ENCODE peak calls at places on chromosome 15, in eight cellular contexts. One of them, this sample, is unnamed. For H3K4me1, the result is how much of the 10 kb centered on the place peaks cover.

GRCh38 chr15:67992834-67993233 is 61.3 kb upstream of the PIAS1 start:
- DNase-seq in Panc1: no peak
- DNase-seq in psoas muscle: no peak
- DNase-seq in Peyer's patch: no peak
- DNase-seq in SJCRH30: no peak
- DNase-seq in sigmoid colon: no peak
- DNase-seq in cardiac muscle cell: no peak
- DNase-seq in uterus: no peak
- DNase-seq in this sample: no peak

GRCh38 chr15:66748320-66748779 is 46.3 kb downstream of the SMAD6 start:
- DNase-seq in uterus: no peak
- DNase-seq in psoas muscle: no peak
- DNase-seq in Panc1: no peak
- DNase-seq in SJCRH30: no peak
- DNase-seq in Peyer's patch: no peak
- DNase-seq in sigmoid colon: no peak
- DNase-seq in cardiac muscle cell: no peak
- DNase-seq in this sample: no peak

GRCh38 chr15:75367913-75368688 is at the start of gene MAN2C1:
- DNase-seq in cardiac muscle cell: peak
- DNase-seq in Peyer's patch: peak
- DNase-seq in psoas muscle: peak
- DNase-seq in sigmoid colon: peak
- DNase-seq in Panc1: peak
- DNase-seq in SJCRH30: peak
- DNase-seq in uterus: peak
- DNase-seq in this sample: peak

GRCh38 chr15:94584833-94585244 is 353.5 kb downstream of the MCTP2 start:
- DNase-seq in Peyer's patch: no peak
- DNase-seq in Panc1: no peak
- DNase-seq in psoas muscle: no peak
- DNase-seq in SJCRH30: no peak
- DNase-seq in cardiac muscle cell: no peak
- DNase-seq in sigmoid colon: no peak
- DNase-seq in uterus: peak
- DNase-seq in this sample: peak

GRCh38 chr15:63908281-63908680 is 74.5 kb upstream of the HERC1 start:
- DNase-seq in SJCRH30: no peak
- DNase-seq in sigmoid colon: no peak
- DNase-seq in Peyer's patch: no peak
- DNase-seq in cardiac muscle cell: no peak
- DNase-seq in Panc1: no peak
- DNase-seq in uterus: no peak
- DNase-seq in psoas muscle: no peak
- DNase-seq in this sample: no peak

GRCh38 chr15:56149071-56149470 is 94.6 kb downstream of the RFX7 start:
- DNase-seq in psoas muscle: no peak
- DNase-seq in Peyer's patch: no peak
- DNase-seq in cardiac muscle cell: no peak
- DNase-seq in sigmoid colon: no peak
- DNase-seq in SJCRH30: no peak
- DNase-seq in Panc1: no peak
- DNase-seq in uterus: no peak
- DNase-seq in this sample: no peak

GRCh38 chr15:80512729-80513670 is 108.8 kb downstream of the ARNT2 start:
- DNase-seq in psoas muscle: no peak
- DNase-seq in cardiac muscle cell: no peak
- DNase-seq in SJCRH30: no peak
- DNase-seq in Panc1: no peak
- DNase-seq in uterus: no peak
- DNase-seq in Peyer's patch: no peak
- DNase-seq in sigmoid colon: no peak
- DNase-seq in this sample: no peak

GRCh38 chr15:71781179-71781964 is 29.0 kb upstream of the NR2E3 start:
- DNase-seq in sigmoid colon: no peak
- DNase-seq in Peyer's patch: no peak
- DNase-seq in SJCRH30: no peak
- DNase-seq in Panc1: no peak
- DNase-seq in uterus: no peak
- DNase-seq in psoas muscle: no peak
- DNase-seq in cardiac muscle cell: no peak
- DNase-seq in this sample: no peak

GRCh38 chr15:93152264-93152884 is 63.4 kb upstream of the RGMA start:
- DNase-seq in uterus: no peak
- DNase-seq in sigmoid colon: no peak
- DNase-seq in Peyer's patch: peak
- DNase-seq in SJCRH30: no peak
- DNase-seq in psoas muscle: no peak
- DNase-seq in cardiac muscle cell: no peak
- DNase-seq in Panc1: no peak
- DNase-seq in this sample: peak

GRCh38 chr15:44015555-44015954 is 179.5 kb downstream of the FRMD5 start:
- DNase-seq in uterus: no peak
- DNase-seq in cardiac muscle cell: no peak
- DNase-seq in SJCRH30: no peak
- DNase-seq in sigmoid colon: no peak
- DNase-seq in psoas muscle: no peak
- DNase-seq in Peyer's patch: no peak
- DNase-seq in Panc1: no peak
- DNase-seq in this sample: no peak

GRCh38 chr15:93001881-93002280 is 87.1 kb downstream of the RGMA start:
- DNase-seq in uterus: no peak
- DNase-seq in SJCRH30: no peak
- DNase-seq in Panc1: no peak
- DNase-seq in psoas muscle: no peak
- DNase-seq in cardiac muscle cell: no peak
- DNase-seq in sigmoid colon: no peak
- DNase-seq in Peyer's patch: no peak
- DNase-seq in this sample: no peak

DNA sequence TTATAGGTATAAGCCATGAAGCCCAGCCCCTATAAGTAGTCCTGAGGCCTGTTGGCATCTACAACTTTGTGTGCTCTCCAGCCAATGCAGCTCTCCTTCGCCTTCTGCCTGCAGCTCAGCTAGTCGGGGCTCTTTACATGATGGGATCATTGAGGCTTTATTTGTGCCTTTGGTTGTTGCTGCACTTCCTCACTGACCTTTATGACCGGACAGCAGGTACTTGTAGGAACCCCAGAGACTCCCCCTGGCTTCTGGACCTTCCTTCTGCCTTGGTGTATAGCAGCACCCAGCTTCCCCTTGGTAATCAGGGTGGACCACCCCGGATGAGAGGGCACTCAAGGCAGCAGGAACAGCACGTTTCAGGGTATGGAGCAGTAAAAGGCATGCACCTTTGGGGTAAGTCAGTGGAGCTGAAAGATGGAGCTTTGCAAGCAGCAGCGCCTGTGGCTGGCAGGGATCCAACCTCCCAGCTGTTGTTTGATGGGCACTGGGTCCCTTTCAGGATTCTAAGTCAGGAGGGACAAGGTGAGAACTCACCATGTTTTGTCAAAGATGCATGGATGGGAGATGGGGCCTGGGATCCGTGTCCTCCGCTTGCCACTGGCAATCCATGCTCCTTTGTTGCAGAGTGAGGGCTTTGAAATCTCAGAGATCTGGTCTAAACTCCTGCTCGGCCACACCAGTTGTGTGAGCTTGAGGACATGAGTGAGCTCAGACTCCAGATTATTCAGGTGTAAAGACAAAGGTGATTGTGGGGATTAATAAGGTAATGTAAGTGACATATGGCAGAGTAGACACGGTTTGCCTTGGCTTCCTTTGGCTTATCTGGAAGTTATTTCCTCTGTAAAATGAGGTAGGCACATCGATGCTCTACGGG is 65.1 kb upstream of the KLF13 start:
- DNase-seq in Panc1: no peak
- DNase-seq in SJCRH30: peak
- DNase-seq in psoas muscle: peak
- DNase-seq in uterus: peak
- DNase-seq in Peyer's patch: no peak
- DNase-seq in cardiac muscle cell: no peak
- DNase-seq in sigmoid colon: peak
- DNase-seq in this sample: no peak
- H3K4me1 ChIP-seq in Panc1: under half
- H3K4me1 ChIP-seq in SJCRH30: under half
- H3K4me1 ChIP-seq in psoas muscle: under half
- H3K4me1 ChIP-seq in uterus: under half
- H3K4me1 ChIP-seq in Peyer's patch: under half
- H3K4me1 ChIP-seq in cardiac muscle cell: under half
- H3K4me1 ChIP-seq in sigmoid colon: under half
- H3K4me1 ChIP-seq in this sample: half or more

DNA sequence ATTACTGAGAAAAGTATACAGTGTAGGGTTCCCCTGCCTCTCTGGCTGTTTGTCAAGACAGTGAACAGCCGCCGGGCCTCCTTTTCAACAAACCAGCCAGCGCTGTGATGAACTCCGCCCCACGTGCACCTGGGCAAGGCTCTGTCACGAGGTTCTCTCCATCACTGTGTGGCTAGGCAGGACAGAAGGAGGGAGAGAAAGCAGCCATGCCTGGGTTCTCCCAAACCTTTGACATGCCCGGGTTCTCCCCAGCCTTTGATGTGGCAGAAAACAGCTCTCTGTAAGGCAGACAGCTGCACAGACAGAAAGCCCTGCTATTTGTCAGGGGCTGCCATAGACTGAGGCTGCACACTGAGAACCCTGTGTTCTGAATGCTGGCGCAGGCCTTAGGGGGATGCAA is 101.4 kb upstream of the TRPM1 start:
- DNase-seq in Panc1: no peak
- DNase-seq in psoas muscle: no peak
- DNase-seq in uterus: no peak
- DNase-seq in Peyer's patch: no peak
- DNase-seq in cardiac muscle cell: no peak
- DNase-seq in SJCRH30: peak
- DNase-seq in sigmoid colon: no peak
- DNase-seq in this sample: peak
- H3K27ac ChIP-seq in Panc1: no peak
- H3K27ac ChIP-seq in psoas muscle: no peak
- H3K27ac ChIP-seq in uterus: no peak
- H3K27ac ChIP-seq in Peyer's patch: no peak
- H3K27ac ChIP-seq in cardiac muscle cell: no peak
- H3K27ac ChIP-seq in SJCRH30: no peak
- H3K27ac ChIP-seq in sigmoid colon: no peak
- H3K27ac ChIP-seq in this sample: no peak

GRCh38 chr15:98809273-98809672 is 160.9 kb downstream of the IGF1R start:
- DNase-seq in psoas muscle: no peak
- DNase-seq in cardiac muscle cell: no peak
- DNase-seq in uterus: no peak
- DNase-seq in Peyer's patch: no peak
- DNase-seq in sigmoid colon: peak
- DNase-seq in Panc1: no peak
- DNase-seq in SJCRH30: no peak
- DNase-seq in this sample: no peak

GRCh38 chr15:98805434-98806274 is 157.3 kb downstream of the IGF1R start:
- DNase-seq in Panc1: no peak
- DNase-seq in sigmoid colon: no peak
- DNase-seq in Peyer's patch: no peak
- DNase-seq in cardiac muscle cell: no peak
- DNase-seq in uterus: no peak
- DNase-seq in SJCRH30: no peak
- DNase-seq in psoas muscle: no peak
- DNase-seq in this sample: no peak

GRCh38 chr15:98806275-98806895 is 158.0 kb downstream of the IGF1R start:
- DNase-seq in psoas muscle: no peak
- DNase-seq in uterus: no peak
- DNase-seq in SJCRH30: no peak
- DNase-seq in sigmoid colon: no peak
- DNase-seq in Panc1: no peak
- DNase-seq in Peyer's patch: no peak
- DNase-seq in cardiac muscle cell: no peak
- DNase-seq in this sample: no peak

GRCh38 chr15:98804057-98804380 is 155.7 kb downstream of the IGF1R start:
- DNase-seq in uterus: no peak
- DNase-seq in Peyer's patch: no peak
- DNase-seq in sigmoid colon: no peak
- DNase-seq in SJCRH30: no peak
- DNase-seq in psoas muscle: no peak
- DNase-seq in Panc1: no peak
- DNase-seq in cardiac muscle cell: no peak
- DNase-seq in this sample: no peak

DNA sequence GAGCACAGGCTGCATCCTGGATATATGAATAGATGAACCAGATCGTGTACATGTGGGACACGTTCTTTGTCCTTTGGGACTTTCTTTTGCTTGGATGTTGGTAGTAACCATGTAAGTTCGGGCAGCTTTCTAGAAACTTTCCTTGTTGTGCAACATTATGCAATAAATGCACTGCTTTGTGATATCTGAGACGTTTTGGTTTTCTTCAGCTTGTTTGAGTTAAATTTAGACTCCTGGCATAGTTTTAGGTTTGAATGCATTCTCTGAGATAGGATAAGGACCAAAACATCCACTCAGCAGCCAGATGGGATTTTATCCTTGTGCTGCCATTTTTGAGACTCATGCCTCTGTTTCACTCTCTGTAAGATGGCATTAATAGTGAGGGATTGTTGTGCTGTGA is 158.9 kb downstream of the IGF1R start:
- DNase-seq in sigmoid colon: no peak
- DNase-seq in Panc1: no peak
- DNase-seq in Peyer's patch: no peak
- DNase-seq in cardiac muscle cell: no peak
- DNase-seq in SJCRH30: no peak
- DNase-seq in psoas muscle: no peak
- DNase-seq in uterus: no peak
- DNase-seq in this sample: no peak
- H3K4me3 ChIP-seq in sigmoid colon: no peak
- H3K4me3 ChIP-seq in Panc1: no peak
- H3K4me3 ChIP-seq in Peyer's patch: no peak
- H3K4me3 ChIP-seq in cardiac muscle cell: no peak
- H3K4me3 ChIP-seq in SJCRH30: no peak
- H3K4me3 ChIP-seq in psoas muscle: no peak
- H3K4me3 ChIP-seq in uterus: no peak
- H3K4me3 ChIP-seq in this sample: no peak

GRCh38 chr15:61759639-61760038 is 300.6 kb downstream of the VPS13C start:
- DNase-seq in Panc1: no peak
- DNase-seq in uterus: no peak
- DNase-seq in psoas muscle: no peak
- DNase-seq in SJCRH30: no peak
- DNase-seq in sigmoid colon: no peak
- DNase-seq in Peyer's patch: no peak
- DNase-seq in cardiac muscle cell: no peak
- DNase-seq in this sample: no peak

GRCh38 chr15:61764981-61765380 is 295.3 kb downstream of the VPS13C start:
- DNase-seq in Peyer's patch: no peak
- DNase-seq in SJCRH30: no peak
- DNase-seq in psoas muscle: no peak
- DNase-seq in uterus: no peak
- DNase-seq in sigmoid colon: no peak
- DNase-seq in cardiac muscle cell: peak
- DNase-seq in Panc1: no peak
- DNase-seq in this sample: no peak

GRCh38 chr15:61764141-61764540 is 296.1 kb downstream of the VPS13C start:
- DNase-seq in sigmoid colon: no peak
- DNase-seq in SJCRH30: no peak
- DNase-seq in Peyer's patch: no peak
- DNase-seq in Panc1: no peak
- DNase-seq in psoas muscle: no peak
- DNase-seq in uterus: no peak
- DNase-seq in cardiac muscle cell: no peak
- DNase-seq in this sample: no peak

GRCh38 chr15:61768131-61768530 is 292.1 kb downstream of the VPS13C start:
- DNase-seq in cardiac muscle cell: no peak
- DNase-seq in Panc1: no peak
- DNase-seq in sigmoid colon: no peak
- DNase-seq in uterus: no peak
- DNase-seq in SJCRH30: no peak
- DNase-seq in Peyer's patch: no peak
- DNase-seq in psoas muscle: no peak
- DNase-seq in this sample: no peak

GRCh38 chr15:61762682-61763081 is 297.6 kb downstream of the VPS13C start:
- DNase-seq in sigmoid colon: no peak
- DNase-seq in cardiac muscle cell: no peak
- DNase-seq in psoas muscle: no peak
- DNase-seq in uterus: no peak
- DNase-seq in Peyer's patch: no peak
- DNase-seq in Panc1: no peak
- DNase-seq in SJCRH30: no peak
- DNase-seq in this sample: no peak
- H3K4me1 ChIP-seq in sigmoid colon: under half
- H3K4me1 ChIP-seq in cardiac muscle cell: under half
- H3K4me1 ChIP-seq in psoas muscle: under half
- H3K4me1 ChIP-seq in uterus: under half
- H3K4me1 ChIP-seq in Peyer's patch: under half
- H3K4me1 ChIP-seq in Panc1: under half
- H3K4me1 ChIP-seq in SJCRH30: under half
- H3K4me1 ChIP-seq in this sample: under half